ENCODE peak calls at places on chromosome 10, in nine cellular contexts. M, D, R, Z, E, X, N, A and Q are unnamed samples. For H3K4me1, the result is how much of the 10 kb centered on the place peaks cover.

GRCh38 chr10:132447446-132448247 is 50.6 kb downstream of the PWWP2B start:
- DNase-seq in M (no peak), D (peak), R (peak), Z (no peak), E (peak), X (peak), N (no peak), A (peak), Q (no peak)

GRCh38 chr10:58637372-58637771 is 124.7 kb downstream of the BICC1 start:
- DNase-seq in M (no peak), D (no peak), R (no peak), Z (no peak), E (no peak), X (no peak), N (no peak), A (no peak), Q (no peak)

GRCh38 chr10:63206997-63207952 is 74.1 kb downstream of the NRBF2 start:
- DNase-seq in M (peak), D (no peak), R (peak), Z (peak), E (no peak), X (peak), N (no peak), A (no peak), Q (peak)

GRCh38 chr10:68192113-68192512 is 39.8 kb downstream of the ATOH7 start:
- DNase-seq in M (no peak), D (no peak), R (no peak), Z (no peak), E (no peak), X (no peak), N (no peak), A (no peak), Q (no peak)

GRCh38 chr10:22228943-22229755 is 11.3 kb upstream of the EBLN1 start:
- DNase-seq in M (peak), D (peak), R (peak), Z (peak), E (peak), X (peak), N (peak), A (peak), Q (peak)

GRCh38 chr10:84563868-84564267 is 235.5 kb downstream of the CCSER2 start:
- DNase-seq in M (no peak), D (no peak), R (no peak), Z (no peak), E (no peak), X (no peak), N (no peak), A (no peak), Q (no peak)

GRCh38 chr10:49360271-49361177 is 35.4 kb downstream of the DRGX start:
- DNase-seq in M (peak), D (no peak), R (no peak), Z (no peak), E (no peak), X (no peak), N (no peak), A (peak), Q (no peak)

GRCh38 chr10:98673156-98673765 is 226.5 kb upstream of the HPS1 start:
- DNase-seq in M (no peak), D (no peak), R (no peak), Z (no peak), E (no peak), X (no peak), N (no peak), A (no peak), Q (no peak)

GRCh38 chr10:11295492-11295891 is 277.8 kb downstream of the CELF2 start:
- DNase-seq in M (no peak), D (no peak), R (no peak), Z (no peak), E (no peak), X (no peak), N (no peak), A (no peak), Q (no peak)

GRCh38 chr10:98367626-98368451 is 47.1 kb downstream of the PYROXD2 start:
- DNase-seq in M (no peak), D (no peak), R (no peak), Z (no peak), E (no peak), X (no peak), N (no peak), A (no peak), Q (no peak)

GRCh38 chr10:114405011-114405350 is 679 bp upstream of the AFAP1L2 start:
- DNase-seq in M (no peak), D (no peak), R (no peak), Z (no peak), E (no peak), X (no peak), N (no peak), A (no peak), Q (no peak)

GRCh38 chr10:14384915-14385314 is 54.2 kb upstream of the FRMD4A start:
- DNase-seq in M (no peak), D (no peak), R (no peak), Z (no peak), E (no peak), X (no peak), N (no peak), A (no peak), Q (no peak)

GRCh38 chr10:43781480-43782361 is 133.0 kb upstream of the ZNF32 start:
- DNase-seq in M (no peak), D (no peak), R (no peak), Z (no peak), E (no peak), X (no peak), N (no peak), A (no peak), Q (no peak)

GRCh38 chr10:11450427-11450826 is 161.0 kb downstream of the USP6NL start:
- DNase-seq in M (no peak), D (no peak), R (no peak), Z (no peak), E (no peak), X (no peak), N (no peak), A (no peak), Q (no peak)

GRCh38 chr10:69869291-69869841 is 67.7 kb downstream of the COL13A1 start:
- DNase-seq in M (no peak), D (no peak), R (peak), Z (no peak), E (no peak), X (no peak), N (peak), A (no peak), Q (peak)

GRCh38 chr10:69866246-69866687 is 64.6 kb downstream of the COL13A1 start:
- DNase-seq in M (no peak), D (no peak), R (no peak), Z (no peak), E (peak), X (no peak), N (no peak), A (no peak), Q (no peak)

GRCh38 chr10:69866688-69867461 is 65.2 kb downstream of the COL13A1 start:
- DNase-seq in M (no peak), D (peak), R (no peak), Z (no peak), E (peak), X (no peak), N (peak), A (no peak), Q (peak)

GRCh38 chr10:69868821-69869220 is 67.1 kb downstream of the COL13A1 start:
- DNase-seq in M (no peak), D (no peak), R (no peak), Z (no peak), E (no peak), X (no peak), N (no peak), A (no peak), Q (no peak)

GRCh38 chr10:69867699-69868558 is 66.2 kb downstream of the COL13A1 start:
- DNase-seq in M (no peak), D (no peak), R (no peak), Z (no peak), E (peak), X (no peak), N (no peak), A (no peak), Q (no peak)
- H3K4me1 ChIP-seq in M (under half), D (under half), R (under half), Z (under half), E (half or more), X (under half), N (half or more), A (under half), Q (half or more)

GRCh38 chr10:86197166-86197790 is 169.3 kb downstream of the GRID1 start:
- DNase-seq in M (no peak), D (peak), R (no peak), Z (peak), E (no peak), X (no peak), N (no peak), A (peak), Q (no peak)

GRCh38 chr10:86202226-86202625 is 164.4 kb downstream of the GRID1 start:
- DNase-seq in M (no peak), D (no peak), R (no peak), Z (no peak), E (no peak), X (no peak), N (no peak), A (peak), Q (no peak)

GRCh38 chr10:86198271-86198670 is 168.3 kb downstream of the GRID1 start:
- DNase-seq in M (no peak), D (no peak), R (no peak), Z (peak), E (no peak), X (no peak), N (no peak), A (no peak), Q (no peak)

GRCh38 chr10:86200867-86201266 is 165.7 kb downstream of the GRID1 start:
- DNase-seq in M (no peak), D (no peak), R (no peak), Z (no peak), E (no peak), X (no peak), N (no peak), A (no peak), Q (no peak)

DNA sequence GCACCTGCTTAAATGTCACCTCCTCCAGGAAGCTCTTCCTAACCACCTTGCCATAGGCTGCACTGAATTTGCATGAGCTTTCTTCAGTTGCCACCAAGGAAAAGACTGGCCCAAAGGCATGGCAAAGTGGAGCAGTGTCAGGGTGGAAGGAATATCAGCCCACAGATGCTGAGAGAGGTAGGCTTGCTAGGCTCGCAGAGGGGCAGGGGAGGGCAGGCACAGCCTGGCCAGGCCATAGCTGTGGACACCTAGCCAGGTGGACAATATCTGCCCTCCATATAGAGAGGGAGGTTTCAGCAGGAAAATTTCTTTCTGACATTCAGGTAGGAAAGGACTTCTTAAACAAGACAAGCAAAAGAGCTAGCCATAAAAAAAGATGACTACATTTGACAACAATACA is 166.3 kb downstream of the GRID1 start:
- DNase-seq in M (no peak), D (no peak), R (no peak), Z (no peak), E (no peak), X (no peak), N (no peak), A (peak), Q (no peak)
- H3K4me1 ChIP-seq in M (under half), D (under half), R (under half), Z (under half), E (under half), X (under half), N (under half), A (under half), Q (under half)

DNA sequence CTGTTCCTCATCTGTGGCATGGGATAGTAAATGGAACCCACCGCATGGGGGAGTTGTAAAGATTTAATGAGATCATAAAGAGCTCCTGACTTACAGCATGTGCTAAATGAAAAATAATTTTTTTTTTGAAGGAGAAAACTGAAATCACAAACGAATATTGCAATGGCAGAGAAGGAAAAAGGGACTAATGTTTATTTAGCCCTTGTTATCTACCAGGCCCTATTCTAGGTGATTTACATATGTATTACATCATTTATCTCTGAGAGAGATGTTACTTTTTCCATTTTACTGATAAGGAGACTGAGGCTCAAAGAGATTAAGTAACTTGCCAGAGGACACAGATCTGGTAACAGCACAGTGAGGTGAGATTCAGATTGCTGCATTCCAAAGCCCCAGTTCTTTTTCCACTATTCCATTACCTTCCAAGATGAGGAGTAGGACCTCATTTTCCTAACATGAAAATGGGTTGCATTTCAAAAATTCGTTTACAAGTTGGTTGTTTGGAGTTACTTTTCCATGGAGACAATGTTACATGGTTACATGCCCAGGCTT is 28.6 kb downstream of the VCL start:
- DNase-seq in M (no peak), D (no peak), R (no peak), Z (no peak), E (no peak), X (no peak), N (no peak), A (no peak), Q (no peak)
- H3K4me1 ChIP-seq in M (half or more), D (under half), R (under half), Z (half or more), E (under half), X (under half), N (under half), A (under half), Q (under half)

DNA sequence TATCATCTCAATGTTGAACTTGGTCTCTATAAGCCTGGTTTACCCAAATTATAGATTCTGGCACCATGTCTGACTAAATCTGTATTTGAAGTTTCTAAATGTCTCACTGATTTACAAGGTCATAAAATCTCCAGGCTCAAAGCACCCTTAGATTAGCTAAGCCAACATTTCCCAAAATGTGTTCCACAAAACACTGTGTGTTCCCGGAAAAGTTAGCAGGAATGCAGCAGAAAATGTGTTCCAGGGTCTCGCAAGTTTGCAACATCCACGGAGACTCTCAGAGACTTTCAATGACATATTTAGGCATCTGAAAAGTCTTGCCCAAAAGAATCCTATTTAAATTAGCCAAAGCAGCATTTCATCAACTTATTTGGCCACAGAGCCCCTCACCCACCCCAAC is 91.9 kb downstream of the SORBS1 start:
- DNase-seq in M (no peak), D (no peak), R (no peak), Z (no peak), E (no peak), X (no peak), N (no peak), A (no peak), Q (no peak)
- H3K4me1 ChIP-seq in M (under half), D (under half), R (under half), Z (half or more), E (under half), X (under half), N (under half), A (under half), Q (under half)

DNA sequence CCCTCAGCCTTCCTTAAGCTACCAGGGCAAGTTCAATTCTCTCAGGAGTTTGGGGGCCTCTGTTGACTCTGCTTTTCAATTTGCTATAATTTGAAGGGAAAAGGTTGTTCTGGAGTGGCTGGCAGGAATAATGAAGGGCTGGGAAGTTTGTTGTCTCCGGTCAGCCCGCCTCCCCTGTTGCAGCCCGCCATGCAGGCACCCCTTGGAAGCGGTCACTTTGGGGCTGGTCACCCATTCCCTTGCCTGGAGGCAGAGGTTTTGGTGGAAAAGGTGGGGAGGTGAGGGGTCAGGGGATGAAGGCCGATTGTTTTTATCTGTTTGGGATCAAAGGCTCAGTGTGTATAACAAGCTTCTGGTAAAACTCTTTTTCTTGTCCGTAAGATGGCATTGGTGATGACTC is 79.1 kb downstream of the GRK5 start:
- DNase-seq in M (no peak), D (no peak), R (no peak), Z (no peak), E (no peak), X (no peak), N (no peak), A (no peak), Q (no peak)
- H3K4me1 ChIP-seq in M (half or more), D (under half), R (under half), Z (half or more), E (under half), X (half or more), N (under half), A (half or more), Q (under half)